ENCODE peak calls at places on chromosome 16, in eight cellular contexts. U is kidney, Z is gastrocnemius medialis, B is astrocyte, J is cardiac muscle cell, T is BE2C, Y is PC-3, E is body of pancreas. M is an unnamed sample.
A peak's percentile ranks its signal among the peaks of the same experiment; 100 is the strongest.

GRCh38 chr16:77680496-77680895 is 41.8 kb upstream of the NUDT7 start:
- DNase-seq in U (no peak), Z (no peak), B (no peak), J (no peak), T (no peak), Y (no peak), E (no peak), M (no peak)

GRCh38 chr16:72743011-72743761 is 304.7 kb downstream of the ZFHX3 start:
- DNase-seq in U (no peak), Z (no peak), B (peak; percentile 61), J (no peak), T (no peak), Y (no peak), E (no peak), M (no peak)

GRCh38 chr16:53805747-53806146 is 101.8 kb downstream of the FTO start:
- DNase-seq in U (no peak), Z (no peak), B (no peak), J (no peak), T (no peak), Y (no peak), E (no peak), M (no peak)

GRCh38 chr16:2364638-2365210 is 24.2 kb upstream of the ABCA3 start:
- DNase-seq in U (no peak), Z (no peak), B (no peak), J (peak; percentile 36), T (no peak), Y (peak; percentile 4), E (no peak), M (no peak)

GRCh38 chr16:11198375-11198774 is 57.6 kb downstream of the SOCS1 start:
- DNase-seq in U (no peak), Z (no peak), B (no peak), J (no peak), T (no peak), Y (no peak), E (no peak), M (no peak)

GRCh38 chr16:84228321-84228838 is 11.4 kb downstream of the KCNG4 start:
- DNase-seq in U (peak; percentile 92), Z (peak; percentile 61), B (peak; percentile 83), J (peak; percentile 94), T (peak; percentile 78), Y (peak; percentile 77), E (peak; percentile 41), M (peak; percentile 79)

GRCh38 chr16:383326-384020 is 1.7 kb upstream of the PGAP6 start:
- DNase-seq in U (peak; percentile 92), Z (no peak), B (no peak), J (no peak), T (peak; percentile 12), Y (peak; percentile 85), E (peak; percentile 82), M (no peak)

GRCh38 chr16:24925163-24925562 is 79.4 kb downstream of the SLC5A11 start:
- DNase-seq in U (no peak), Z (no peak), B (no peak), J (no peak), T (no peak), Y (no peak), E (no peak), M (no peak)

GRCh38 chr16:1916654-1916990 is 1.6 kb downstream of the HS3ST6 start:
- DNase-seq in U (no peak), Z (no peak), B (no peak), J (no peak), T (no peak), Y (no peak), E (no peak), M (no peak)

GRCh38 chr16:11973065-11973464 is 3.5 kb upstream of the SNX29 start:
- DNase-seq in U (no peak), Z (no peak), B (no peak), J (no peak), T (no peak), Y (no peak), E (no peak), M (no peak)

GRCh38 chr16:23753908-23754593 is 775 bp upstream of the CHP2 start:
- DNase-seq in U (no peak), Z (no peak), B (no peak), J (no peak), T (no peak), Y (no peak), E (no peak), M (no peak)

GRCh38 chr16:23754594-23755483 is at the start of gene CHP2:
- DNase-seq in U (peak; percentile 74), Z (no peak), B (no peak), J (no peak), T (peak; percentile 15), Y (no peak), E (peak; percentile 7), M (peak; percentile 26)

GRCh38 chr16:23757937-23758619 is 3.3 kb downstream of the CHP2 start:
- DNase-seq in U (no peak), Z (no peak), B (no peak), J (no peak), T (no peak), Y (no peak), E (no peak), M (no peak)

GRCh38 chr16:23757116-23757515 is 2.3 kb downstream of the CHP2 start:
- DNase-seq in U (no peak), Z (no peak), B (no peak), J (no peak), T (no peak), Y (no peak), E (no peak), M (no peak)

GRCh38 chr16:23755484-23755809 is 621 bp downstream of the CHP2 start:
- DNase-seq in U (no peak), Z (no peak), B (no peak), J (no peak), T (no peak), Y (no peak), E (no peak), M (no peak)
- H3K4me3 ChIP-seq in U (no peak overlapping the region), Z (no peak overlapping the region), B (no peak overlapping the region), J (no peak overlapping the region), T (no peak overlapping the region), Y (no peak overlapping the region), E (no peak overlapping the region), M (no peak overlapping the region)

GRCh38 chr16:80084614-80085013 is 456.2 kb upstream of the DYNLRB2 start:
- DNase-seq in U (no peak), Z (peak; percentile 19), B (peak; percentile 29), J (peak; percentile 38), T (no peak), Y (peak; percentile 26), E (peak; percentile 52), M (no peak)
- TF ChIP-seq CTCF in U (peak; percentile 76), Z (peak; percentile 31), B (peak; percentile 46), J (peak; percentile 23), T (no peak), Y (peak; percentile 42), E (peak; percentile 54), M (peak; percentile 59)

GRCh38 chr16:87344165-87344930 is 27.2 kb upstream of the C16orf95 start:
- DNase-seq in U (peak; percentile 42), Z (no peak), B (no peak), J (no peak), T (no peak), Y (no peak), E (no peak), M (no peak)

GRCh38 chr16:87346517-87347060 is 29.4 kb upstream of the C16orf95 start:
- DNase-seq in U (no peak), Z (no peak), B (no peak), J (no peak), T (no peak), Y (no peak), E (no peak), M (no peak)

GRCh38 chr16:87343753-87344050 is 26.5 kb upstream of the C16orf95 start:
- DNase-seq in U (peak; percentile 26), Z (no peak), B (no peak), J (no peak), T (no peak), Y (no peak), E (no peak), M (no peak)

GRCh38 chr16:87345721-87346424 is 28.7 kb upstream of the C16orf95 start:
- DNase-seq in U (no peak), Z (no peak), B (no peak), J (no peak), T (no peak), Y (no peak), E (no peak), M (no peak)

GRCh38 chr16:87344931-87345631 is 27.9 kb upstream of the C16orf95 start:
- DNase-seq in U (no peak), Z (no peak), B (no peak), J (no peak), T (no peak), Y (no peak), E (no peak), M (peak; percentile 39)
- H3K4me3 ChIP-seq in U (no peak overlapping the region), Z (no peak overlapping the region), B (no peak overlapping the region), J (no peak overlapping the region), T (no peak overlapping the region), Y (no peak overlapping the region), E (no peak overlapping the region), M (no peak overlapping the region)

GRCh38 chr16:71500964-71501363 is 11.8 kb upstream of the ZNF19 start:
- DNase-seq in U (no peak), Z (no peak), B (no peak), J (no peak), T (no peak), Y (no peak), E (no peak), M (no peak)

GRCh38 chr16:71501562-71501961 is 12.4 kb upstream of the ZNF19 start:
- DNase-seq in U (no peak), Z (no peak), B (no peak), J (no peak), T (no peak), Y (no peak), E (peak; percentile 12), M (no peak)

GRCh38 chr16:71498031-71498430 is 8.9 kb upstream of the ZNF19 start:
- DNase-seq in U (no peak), Z (no peak), B (no peak), J (no peak), T (no peak), Y (no peak), E (no peak), M (no peak)

GRCh38 chr16:71504901-71505300 is 15.8 kb upstream of the ZNF19 start:
- DNase-seq in U (no peak), Z (no peak), B (no peak), J (no peak), T (no peak), Y (peak; percentile 26), E (no peak), M (no peak)

DNA sequence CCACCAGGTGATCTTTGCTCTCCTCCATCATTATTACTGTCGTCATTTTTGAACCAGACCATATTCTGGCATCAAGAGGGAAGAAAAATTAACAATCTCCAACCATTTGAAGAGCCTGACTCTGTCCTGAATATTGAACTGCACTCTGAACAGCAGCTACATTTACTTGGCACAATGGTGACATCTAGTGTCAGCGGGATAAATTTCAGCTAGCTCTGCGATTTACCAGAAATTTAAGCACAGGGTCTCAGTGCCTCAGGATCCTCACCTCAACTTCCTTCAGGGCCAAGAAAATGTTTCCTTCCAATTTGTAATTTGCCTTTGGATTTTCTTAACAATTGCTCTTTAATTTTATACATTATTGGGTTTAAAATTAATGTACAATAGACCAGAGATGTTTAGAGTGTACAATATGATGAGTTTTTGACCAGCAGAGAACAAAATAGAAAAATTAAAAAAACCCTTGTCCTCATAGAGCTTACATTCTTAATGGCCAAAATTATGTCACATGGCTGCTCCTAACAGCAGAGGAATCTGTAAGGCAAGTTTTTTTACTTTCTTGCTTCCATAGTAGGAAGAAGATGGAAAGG is 10.7 kb upstream of the ZNF19 start:
- DNase-seq in U (no peak), Z (no peak), B (peak; percentile 22), J (peak; percentile 77), T (peak; percentile 44), Y (peak; percentile 71), E (peak; percentile 54), M (peak; percentile 22)
- TF ChIP-seq CTCF in U (peak; percentile 60), Z (peak; percentile 56), B (peak; percentile 89), J (peak; percentile 74), T (peak; percentile 75), Y (peak; percentile 70), E (peak; percentile 78), M (peak; percentile 37)

GRCh38 chr16:7861891-7862585 is 529.4 kb downstream of the RBFOX1 start:
- DNase-seq in U (no peak), Z (no peak), B (no peak), J (no peak), T (no peak), Y (no peak), E (no peak), M (no peak)
- H3K4me3 ChIP-seq in U (no peak overlapping the region), Z (no peak overlapping the region), B (no peak overlapping the region), J (no peak overlapping the region), T (no peak overlapping the region), Y (no peak overlapping the region), E (no peak overlapping the region), M (no peak overlapping the region)

M was measured in heart left ventricle.